ENCODE peak calls at places on chromosomes 3 and 15, in five cellular contexts. I is stimulated activated CD8-positive, alpha-beta memory T cell treated with anti-CD3 and anti-CD28 coated beads, Interleukin-7, amount 100 ng/mL, for 24 hours; W is RWPE1; C is HS-5; M is KG1. P is an unnamed sample.

GRCh38 chr3:38541800-38542199 is 45.7 kb downstream of the EXOG start:
- DNase-seq in W (no peak), C (no peak), M (no peak), I (no peak), P (peak; percentile 10)

GRCh38 chr15:73010154-73011152 is 41.8 kb upstream of the NEO1 start:
- DNase-seq in W (no peak), I (no peak), C (no peak), M (no peak), P (no peak)

GRCh38 chr3:64190517-64191515 is 34.5 kb downstream of the PRICKLE2 start:
- DNase-seq in M (no peak), C (peak; percentile 82), I (no peak), W (peak; percentile 54), P (no peak)

GRCh38 chr3:141000027-141000663 is 51.0 kb upstream of the SPSB4 start:
- DNase-seq in I (no peak), C (no peak), W (peak; percentile 33), M (peak; percentile 23), P (peak; percentile 29)

GRCh38 chr3:193780810-193781472 is 187.9 kb downstream of the OPA1 start:
- DNase-seq in I (no peak), W (peak; percentile 97), C (no peak), M (peak; percentile 42), P (peak; percentile 72)

GRCh38 chr15:85763157-85763556 is 31.6 kb downstream of the KLHL25 start:
- DNase-seq in W (no peak), M (no peak), I (no peak), C (no peak), P (no peak)

GRCh38 chr15:70159397-70160009 is 61.8 kb upstream of the TLE3 start:
- DNase-seq in C (no peak), I (no peak), M (no peak), W (no peak), P (no peak)

GRCh38 chr3:68057637-68058320 is 403.4 kb upstream of the SUCLG2 start:
- DNase-seq in W (no peak), M (no peak), C (no peak), I (peak; percentile 11), P (no peak)

GRCh38 chr3:156230291-156230900 is 110.0 kb downstream of the KCNAB1 start:
- DNase-seq in M (no peak), C (no peak), I (no peak), W (no peak), P (no peak)

GRCh38 chr15:77508541-77509505 is 88.1 kb downstream of the HMG20A start:
- DNase-seq in M (no peak), W (no peak), I (no peak), C (no peak), P (no peak)

P was measured in NCI-H2107.